ENCODE peak calls at places on chromosome 19, in nine cellular contexts. S is left ventricle myocardium inferior, F is fibroblast of lung, P is IMR-90, M is esophagus muscularis mucosa, T is GM23338, R is astrocyte of the spinal cord, D is heart right ventricle, Q is tibial artery. L is an unnamed sample.

GRCh38 chr19:46076951-46077814 is 36.4 kb upstream of the IGFL4 start:
- DNase-seq in S (no peak), F (peak), P (peak), M (no peak), T (peak), R (peak), D (no peak), Q (no peak), L (peak)

GRCh38 chr19:14118165-14119051 is 846 bp upstream of the PRKACA start:
- DNase-seq in S (peak), F (peak), P (peak), M (peak), T (peak), R (peak), D (peak), Q (peak), L (peak)

GRCh38 chr19:19461671-19462622 is 53.4 kb downstream of the TSSK6 start:
- DNase-seq in S (peak), F (peak), P (no peak), M (no peak), T (peak), R (peak), D (peak), Q (peak), L (peak)

GRCh38 chr19:2607712-2608601 is 94.5 kb downstream of the GNG7 start:
- DNase-seq in S (no peak), F (no peak), P (no peak), M (no peak), T (no peak), R (no peak), D (no peak), Q (no peak), L (no peak)

GRCh38 chr19:8640402-8641004 is 10.1 kb downstream of the NFILZ start:
- DNase-seq in S (peak), F (no peak), P (no peak), M (no peak), T (no peak), R (no peak), D (no peak), Q (peak), L (peak)

GRCh38 chr19:10299545-10300458 is 9.8 kb downstream of the ZGLP1 start:
- DNase-seq in S (no peak), F (no peak), P (no peak), M (no peak), T (no peak), R (no peak), D (no peak), Q (no peak), L (no peak)

GRCh38 chr19:5128251-5128931 is 159.5 kb downstream of the KDM4B start:
- DNase-seq in S (peak), F (peak), P (peak), M (no peak), T (peak), R (peak), D (peak), Q (peak), L (peak)

GRCh38 chr19:3580156-3580955 is 4.9 kb upstream of the GIPC3 start:
- DNase-seq in S (no peak), F (peak), P (peak), M (no peak), T (no peak), R (peak), D (no peak), Q (no peak), L (peak)

GRCh38 chr19:18435185-18435841 is 2.6 kb downstream of the ISYNA1 start:
- DNase-seq in S (no peak), F (no peak), P (no peak), M (no peak), T (no peak), R (no peak), D (no peak), Q (no peak), L (no peak)

GRCh38 chr19:42201489-42202289 is 15.8 kb downstream of the DEDD2 start:
- DNase-seq in S (peak), F (no peak), P (no peak), M (no peak), T (no peak), R (no peak), D (no peak), Q (peak), L (no peak)

GRCh38 chr19:41597600-41598041 is 21.7 kb downstream of the CEACAM21 start:
- DNase-seq in S (peak), F (peak), P (peak), M (no peak), T (peak), R (peak), D (peak), Q (peak), L (peak)

GRCh38 chr19:55368106-55368505 is 2.2 kb downstream of the IL11 start:
- DNase-seq in S (no peak), F (no peak), P (no peak), M (no peak), T (no peak), R (no peak), D (no peak), Q (no peak), L (no peak)
- H3K4me3 ChIP-seq in S (no peak), F (no peak), P (peak), M (no peak), T (no peak), R (no peak), D (no peak), Q (no peak), L (no peak)

GRCh38 chr19:50204081-50204428 is 633 bp downstream of the MYH14 start:
- DNase-seq in S (no peak), F (no peak), P (no peak), M (no peak), T (no peak), R (no peak), D (no peak), Q (no peak), L (no peak)
- H3K4me3 ChIP-seq in S (peak), F (no peak), P (no peak), M (peak), T (peak), R (no peak), D (peak), Q (no peak), L (no peak)

GRCh38 chr19:48333467-48334384 is 8.4 kb downstream of the EMP3 start:
- DNase-seq in S (peak), F (peak), P (peak), M (peak), T (peak), R (peak), D (peak), Q (peak), L (peak)

GRCh38 chr19:48330012-48330681 is 4.8 kb downstream of the EMP3 start:
- DNase-seq in S (peak), F (no peak), P (no peak), M (no peak), T (peak), R (peak), D (peak), Q (peak), L (no peak)

GRCh38 chr19:48332351-48332661 is 7.0 kb downstream of the EMP3 start:
- DNase-seq in S (no peak), F (no peak), P (no peak), M (no peak), T (no peak), R (no peak), D (no peak), Q (no peak), L (no peak)

GRCh38 chr19:48329167-48329891 is 4.0 kb downstream of the EMP3 start:
- DNase-seq in S (no peak), F (peak), P (peak), M (no peak), T (peak), R (peak), D (no peak), Q (no peak), L (peak)

GRCh38 chr19:48332662-48333466 is 7.5 kb downstream of the EMP3 start:
- DNase-seq in S (peak), F (peak), P (peak), M (peak), T (peak), R (peak), D (peak), Q (peak), L (peak)
- H3K4me3 ChIP-seq in S (peak), F (peak), P (no peak), M (peak), T (peak), R (peak), D (peak), Q (peak), L (peak)

DNA sequence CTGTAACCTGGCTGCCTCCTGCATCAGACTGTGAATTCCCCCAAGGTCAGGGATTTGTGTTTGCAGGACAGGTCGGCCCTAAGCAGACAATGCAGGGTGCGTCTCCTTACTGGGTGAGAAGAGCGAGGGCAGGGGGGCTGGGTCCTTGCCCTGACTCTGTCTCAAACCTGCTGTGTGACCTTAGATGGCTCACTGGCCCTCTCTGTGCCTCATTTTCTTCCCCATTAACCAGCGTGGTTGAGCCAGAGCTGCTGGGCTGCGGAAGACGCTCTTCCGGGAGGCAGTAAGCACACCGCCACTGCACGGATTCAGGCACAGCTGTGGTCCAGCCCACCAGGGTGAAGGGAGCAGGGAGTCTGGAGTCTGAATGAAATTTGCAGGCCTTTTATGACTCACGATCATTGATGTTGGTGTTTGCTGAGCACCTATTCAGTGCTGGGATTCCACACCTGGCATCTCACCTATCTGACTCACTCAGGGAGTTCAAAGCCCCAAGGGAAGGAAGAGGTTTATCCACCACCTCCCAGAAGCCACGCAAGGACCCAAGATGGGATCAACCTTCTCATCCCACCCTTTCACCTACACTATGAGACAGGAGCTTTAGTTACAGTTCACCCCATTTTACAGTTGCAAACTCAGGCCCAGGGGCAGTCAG is 2.5 kb downstream of the AKT1S1 start:
- DNase-seq in S (no peak), F (no peak), P (no peak), M (no peak), T (no peak), R (no peak), D (no peak), Q (no peak), L (no peak)
- H3K4me3 ChIP-seq in S (peak), F (peak), P (no peak), M (no peak), T (no peak), R (no peak), D (no peak), Q (no peak), L (peak)